ENCODE peak calls at places on chromosomes 16 and 17, in nine cellular contexts. E is AG09319; Z is psoas muscle; P is stimulated activated CD8-positive, alpha-beta memory T cell treated with anti-CD3 and anti-CD28 coated beads, Interleukin-7, amount 100 ng/mL, for 1 hour; L is hypothalamus; N is mucosa of gallbladder; V is nucleus accumbens; X is aorta; Y is fibroblast of lung. A is an unnamed sample.

GRCh38 chr16:69417537-69418199 is 6.8 kb upstream of the CYB5B start:
- DNase-seq in E (no peak), Z (no peak), P (no peak), L (no peak), N (no peak), V (no peak), X (no peak), Y (peak; percentile 51), A (no peak)

GRCh38 chr17:65387322-65387721 is 174.1 kb downstream of the AXIN2 start:
- DNase-seq in E (no peak), Z (peak; percentile 69), P (no peak), L (no peak), N (no peak), V (no peak), X (no peak), Y (no peak), A (no peak)

GRCh38 chr16:22813223-22813945 is 578 bp upstream of the HS3ST2 start:
- DNase-seq in E (no peak), Z (peak; percentile 49), P (no peak), L (no peak), N (peak; percentile 24), V (peak; percentile 10), X (peak; percentile 92), Y (peak; percentile 2), A (no peak)

GRCh38 chr17:75105269-75106080 is 4.3 kb upstream of the ARMC7 start:
- DNase-seq in E (no peak), Z (peak; percentile 59), P (no peak), L (no peak), N (peak; percentile 68), V (no peak), X (peak; percentile 86), Y (no peak), A (peak; percentile 79)

GRCh38 chr16:51337662-51338061 is 186.6 kb upstream of the SALL1 start:
- DNase-seq in E (no peak), Z (no peak), P (no peak), L (no peak), N (no peak), V (no peak), X (no peak), Y (no peak), A (no peak)

GRCh38 chr16:72282338-72282737 is 110.4 kb upstream of the PMFBP1 start:
- DNase-seq in E (no peak), Z (no peak), P (no peak), L (no peak), N (no peak), V (no peak), X (no peak), Y (no peak), A (no peak)

GRCh38 chr16:88014201-88014781 is 63.1 kb downstream of the BANP start:
- DNase-seq in E (no peak), Z (no peak), P (no peak), L (no peak), N (no peak), V (no peak), X (no peak), Y (peak; percentile 63), A (no peak)

GRCh38 chr16:3793161-3793576 is 75.8 kb upstream of the TRAP1 start:
- DNase-seq in E (no peak), Z (peak; percentile 69), P (no peak), L (no peak), N (no peak), V (no peak), X (no peak), Y (peak; percentile 57), A (peak; percentile 21)

GRCh38 chr17:40541873-40542561 is 23.3 kb downstream of the CCR7 start:
- DNase-seq in E (no peak), Z (peak; percentile 60), P (no peak), L (no peak), N (no peak), V (no peak), X (no peak), Y (no peak), A (no peak)

GRCh38 chr17:47077576-47077975 is 98.5 kb upstream of the RPRML start:
- DNase-seq in E (no peak), Z (no peak), P (no peak), L (no peak), N (no peak), V (no peak), X (no peak), Y (peak; percentile 62), A (no peak)

GRCh38 chr17:74797824-74798223 is 21.7 kb upstream of the NAT9 start:
- DNase-seq in E (no peak), Z (no peak), P (no peak), L (no peak), N (no peak), V (no peak), X (no peak), Y (no peak), A (no peak)

GRCh38 chr16:80197790-80198201 is 343.0 kb upstream of the DYNLRB2 start:
- DNase-seq in E (peak; percentile 34), Z (no peak), P (no peak), L (no peak), N (peak; percentile 25), V (no peak), X (no peak), Y (peak; percentile 81), A (peak; percentile 45)

GRCh38 chr16:86963600-86964575 is 353.3 kb downstream of the C16orf95 start:
- DNase-seq in E (no peak), Z (no peak), P (no peak), L (no peak), N (no peak), V (no peak), X (peak; percentile 62), Y (no peak), A (no peak)

GRCh38 chr17:1211287-1211686 is 31.5 kb upstream of the ABR start:
- DNase-seq in E (no peak), Z (no peak), P (no peak), L (no peak), N (no peak), V (no peak), X (no peak), Y (no peak), A (no peak)

GRCh38 chr16:89294486-89294885 is 77.0 kb downstream of the ZNF778 start:
- DNase-seq in E (no peak), Z (peak; percentile 44), P (no peak), L (no peak), N (no peak), V (no peak), X (no peak), Y (no peak), A (no peak)

GRCh38 chr16:46949216-46949892 is 24.1 kb downstream of the DNAJA2 start:
- DNase-seq in E (no peak), Z (no peak), P (no peak), L (no peak), N (no peak), V (no peak), X (no peak), Y (no peak), A (no peak)

GRCh38 chr17:58391302-58391984 is 25.9 kb downstream of the RNF43 start:
- DNase-seq in E (no peak), Z (no peak), P (no peak), L (no peak), N (peak; percentile 94), V (no peak), X (no peak), Y (peak; percentile 9), A (no peak)

GRCh38 chr17:44561237-44561623 is 3.9 kb downstream of the FZD2 start:
- DNase-seq in E (no peak), Z (no peak), P (no peak), L (no peak), N (no peak), V (no peak), X (no peak), Y (no peak), A (no peak)

GRCh38 chr16:79127768-79128167 is 472.8 kb downstream of the MAF start:
- DNase-seq in E (no peak), Z (no peak), P (no peak), L (no peak), N (no peak), V (no peak), X (no peak), Y (no peak), A (no peak)

A was measured in trophoblast cell.